ENCODE peak calls at places on chromosomes 4 and X, in six cellular contexts. I, Y, O, X, F and V are unnamed samples.
A peak's percentile ranks its signal among the peaks of the same experiment; 100 is the strongest.

GRCh38 chrX:119374736-119375135 is 24.4 kb upstream of the SLC25A43 start:
- DNase-seq in I (no peak), X (no peak), F (no peak), O (no peak), Y (peak; percentile 48), V (no peak)

GRCh38 chr4:18025263-18025662 is 3.7 kb upstream of the LCORL start:
- DNase-seq in Y (no peak), I (no peak), O (no peak), F (no peak), X (no peak), V (no peak)

GRCh38 chr4:1207603-1208265 is 35.4 kb upstream of the SPON2 start:
- DNase-seq in O (peak; percentile 47), Y (no peak), F (no peak), X (peak; percentile 86), I (no peak), V (no peak)

GRCh38 chr4:15504041-15504440 is 34.4 kb downstream of the CC2D2A start:
- DNase-seq in Y (no peak), O (no peak), F (no peak), I (no peak), X (no peak), V (no peak)

GRCh38 chrX:132452911-132453550 is 35.8 kb downstream of the MBNL3 start:
- DNase-seq in X (no peak), F (no peak), I (no peak), Y (no peak), O (no peak), V (no peak)

GRCh38 chrX:22952011-22952410 is 47.7 kb upstream of the DDX53 start:
- DNase-seq in O (peak; percentile 58), Y (peak; percentile 55), F (no peak), I (no peak), X (no peak), V (no peak)

GRCh38 chrX:107678957-107679740 is 50.8 kb downstream of the PRPS1 start:
- DNase-seq in X (peak; percentile 96), I (no peak), Y (peak; percentile 79), O (peak; percentile 40), F (peak; percentile 67), V (peak; percentile 66)

GRCh38 chrX:22339459-22339858 is 66.7 kb downstream of the CBLL2 start:
- DNase-seq in O (no peak), Y (no peak), X (no peak), F (no peak), I (no peak), V (no peak)

GRCh38 chr4:66688674-66689073 is 856.6 kb downstream of the CENPC start:
- DNase-seq in Y (peak; percentile 33), I (no peak), F (peak; percentile 30), X (no peak), O (no peak), V (no peak)

GRCh38 chr4:18669390-18669789 is 647.8 kb upstream of the LCORL start:
- DNase-seq in X (no peak), Y (no peak), F (no peak), I (no peak), O (no peak), V (no peak)

GRCh38 chrX:3244203-3244743 is 102.2 kb downstream of the MXRA5 start:
- DNase-seq in F (no peak), Y (no peak), O (no peak), I (no peak), X (no peak), V (no peak)

GRCh38 chrX:100447563-100448397 is 37.7 kb upstream of the PCDH19 start:
- DNase-seq in Y (peak; percentile 54), F (peak; percentile 20), I (peak; percentile 59), O (peak; percentile 85), X (peak; percentile 88), V (peak; percentile 15)

GRCh38 chrX:13001961-13002671 is 27.2 kb downstream of the TMSB4X start:
- DNase-seq in Y (peak; percentile 57), X (no peak), F (no peak), O (no peak), I (no peak), V (no peak)

GRCh38 chr4:169663894-169664293 is 43.5 kb downstream of the CLCN3 start:
- DNase-seq in Y (no peak), F (no peak), I (no peak), O (no peak), X (no peak), V (no peak)

GRCh38 chrX:9562851-9563250 is 98.0 kb downstream of the TBL1X start:
- DNase-seq in Y (peak; percentile 62), O (no peak), X (peak; percentile 68), I (no peak), F (no peak), V (no peak)

GRCh38 chr4:1793496-1793840 is 375 bp downstream of the FGFR3 start:
- DNase-seq in F (no peak), I (no peak), O (peak; percentile 80), X (no peak), Y (peak; percentile 18), V (peak; percentile 51)

GRCh38 chr4:47442980-47443379 is 20.5 kb downstream of the COMMD8 start:
- DNase-seq in O (no peak), I (no peak), X (no peak), F (peak; percentile 22), Y (no peak), V (no peak)

GRCh38 chr4:37837446-37837845 is 11.0 kb downstream of the PGM2 start:
- DNase-seq in I (no peak), X (no peak), F (peak; percentile 35), Y (peak; percentile 61), O (no peak), V (no peak)

GRCh38 chr4:6019316-6020263 is 1.4 kb upstream of the C4orf50 start:
- DNase-seq in X (no peak), O (peak; percentile 91), F (peak; percentile 52), Y (peak; percentile 59), I (peak; percentile 67), V (peak; percentile 37)

GRCh38 chr4:77376788-77377460 is 219.9 kb downstream of the CCNG2 start:
- DNase-seq in X (no peak), O (peak; percentile 73), Y (no peak), F (no peak), I (no peak), V (no peak)

GRCh38 chrX:137926090-137926489 is 360.2 kb downstream of the ZIC3 start:
- DNase-seq in F (peak; percentile 5), I (no peak), Y (peak; percentile 30), O (peak; percentile 65), X (no peak), V (no peak)

GRCh38 chrX:45191383-45191782 is 9.3 kb downstream of the DIPK2B start:
- DNase-seq in Y (no peak), F (no peak), I (no peak), X (no peak), O (no peak), V (no peak)

GRCh38 chr4:98568896-98569663 is 89.3 kb downstream of the TSPAN5 start:
- DNase-seq in Y (no peak), O (no peak), F (no peak), I (no peak), X (no peak), V (no peak)

GRCh38 chr4:151417164-151417571 is 8.2 kb downstream of the FHIP1A start:
- DNase-seq in Y (peak; percentile 81), O (no peak), X (no peak), I (no peak), F (no peak), V (no peak)

GRCh38 chr4:17324431-17324830 is 187.5 kb downstream of the QDPR start:
- DNase-seq in Y (peak; percentile 61), I (peak; percentile 44), O (peak; percentile 79), X (no peak), F (peak; percentile 69), V (no peak)

GRCh38 chrX:94743478-94743877 is 1069.5 kb downstream of the FAM133A start:
- DNase-seq in I (no peak), O (no peak), X (no peak), Y (no peak), F (no peak), V (no peak)

GRCh38 chr4:90816754-90817153 is 689.6 kb downstream of the CCSER1 start:
- DNase-seq in I (no peak), Y (no peak), X (no peak), F (no peak), O (no peak), V (no peak)

GRCh38 chr4:145501051-145501660 is 19.5 kb downstream of the SMAD1 start:
- DNase-seq in F (peak; percentile 96), I (no peak), O (no peak), Y (no peak), X (no peak), V (no peak)

GRCh38 chr4:10981611-10982010 is 297.0 kb upstream of the CLNK start:
- DNase-seq in O (no peak), F (no peak), I (no peak), X (no peak), Y (no peak), V (no peak)

GRCh38 chr4:121112530-121112929 is 40.2 kb upstream of the NDNF start:
- DNase-seq in X (no peak), F (no peak), I (no peak), O (no peak), Y (peak; percentile 8), V (no peak)
- TF ChIP-seq CTCF in X (no peak), F (peak; percentile 80), I (peak; percentile 61), O (peak; percentile 68), Y (no peak), V (peak; percentile 54)

GRCh38 chr4:109298279-109299010 is 4.0 kb downstream of the COL25A1 start:
- DNase-seq in F (peak; percentile 13), Y (peak; percentile 52), X (no peak), O (no peak), I (no peak), V (no peak)
- TF ChIP-seq CTCF in F (peak; percentile 79), Y (peak; percentile 65), X (no peak), O (peak; percentile 86), I (peak; percentile 80), V (peak; percentile 44)

DNA sequence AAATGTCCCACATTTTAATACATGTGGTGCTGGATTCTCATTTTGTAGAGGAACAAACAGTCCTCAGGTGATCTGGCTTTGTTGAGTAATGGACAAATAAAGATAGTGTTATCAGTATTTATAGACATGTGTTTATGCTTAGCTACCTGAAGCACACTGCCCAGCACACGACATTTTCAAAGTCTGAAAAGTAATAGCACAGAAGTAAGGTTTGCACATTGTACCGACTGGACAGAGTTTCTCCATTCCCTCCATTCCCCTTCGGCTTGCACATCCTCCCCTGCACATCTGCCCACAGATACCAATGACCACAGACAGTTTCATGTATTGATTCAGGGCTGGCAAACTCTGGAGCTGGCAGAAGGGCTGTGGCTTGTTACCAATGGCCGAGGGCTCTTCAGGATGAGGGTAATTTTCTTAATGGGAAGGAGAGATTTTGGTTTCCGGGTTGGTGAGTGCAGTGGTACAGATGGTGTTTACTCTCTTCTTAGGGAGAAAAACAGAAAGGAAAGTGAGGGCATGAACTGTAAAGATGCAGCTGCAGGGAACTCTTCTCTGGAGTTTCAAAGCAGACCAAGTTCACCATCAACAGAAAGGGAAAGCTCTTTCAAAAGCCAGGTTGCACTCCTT is 2.3 kb downstream of the GRPR start:
- DNase-seq in Y (no peak), I (no peak), X (no peak), O (no peak), F (no peak), V (no peak)
- TF ChIP-seq CTCF in Y (no peak), I (no peak), X (no peak), O (no peak), F (no peak), V (no peak)

DNA sequence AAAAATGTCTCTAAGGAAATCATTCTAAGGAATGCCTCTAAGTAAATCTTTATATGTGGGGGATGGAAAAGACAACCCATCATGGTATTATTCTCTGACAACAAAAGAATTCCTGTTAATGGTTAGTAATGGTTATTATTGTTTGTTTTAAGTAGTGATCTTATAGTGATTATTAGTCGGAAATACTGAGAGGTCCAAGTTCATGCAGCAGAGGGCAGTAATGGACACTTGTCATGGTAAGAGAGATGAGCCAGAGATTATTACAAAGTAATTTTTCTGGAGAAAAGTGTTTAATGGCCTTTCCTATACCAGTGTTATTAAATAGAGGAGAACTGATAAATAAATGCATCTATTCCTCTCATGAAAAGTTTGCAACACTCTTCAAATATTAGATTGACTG is 8.1 kb upstream of the DKK2 start:
- DNase-seq in I (no peak), X (no peak), Y (no peak), F (peak; percentile 1), O (peak; percentile 45), V (no peak)
- TF ChIP-seq CTCF in I (peak; percentile 49), X (no peak), Y (no peak), F (peak; percentile 57), O (peak; percentile 69), V (no peak)